ENCODE peak calls at places on chromosomes 12 and 14, in ten cellular contexts. D, A, K, P, C, R, E, U, W and H are unnamed samples.

GRCh38 chr14:104640681-104641080 is 36.1 kb upstream of the TMEM179 start:
- DNase-seq in P (no peak), U (no peak), A (no peak), E (no peak), K (no peak), R (no peak), C (no peak), W (no peak), D (no peak), H (peak)

GRCh38 chr12:118360785-118361404 is 11.8 kb downstream of the TAOK3 start:
- DNase-seq in A (no peak), U (no peak), C (peak), E (no peak), K (no peak), P (peak), R (peak), D (no peak), W (no peak), H (no peak)

GRCh38 chr12:116559080-116559329 is 176 bp upstream of the MAP1LC3B2 start:
- DNase-seq in D (no peak), C (no peak), E (no peak), P (no peak), W (no peak), A (no peak), K (peak), U (no peak), R (no peak), H (no peak)

GRCh38 chr12:62117041-62117440 is 143.2 kb upstream of the USP15 start:
- DNase-seq in K (no peak), W (no peak), E (no peak), P (no peak), U (no peak), C (no peak), A (no peak), R (no peak), D (no peak), H (no peak)

GRCh38 chr12:52645982-52646381 is 6.0 kb downstream of the KRT2 start:
- DNase-seq in E (no peak), D (no peak), A (no peak), C (no peak), U (no peak), K (no peak), W (no peak), P (no peak), R (no peak), H (no peak)

GRCh38 chr12:53102883-53103807 is at the start of gene SOAT2:
- DNase-seq in K (peak), C (no peak), R (no peak), U (no peak), A (no peak), D (no peak), E (no peak), W (no peak), P (no peak), H (no peak)

GRCh38 chr12:32558941-32559340 is 120.2 kb upstream of the DNM1L start:
- DNase-seq in A (no peak), U (no peak), W (no peak), D (no peak), P (no peak), K (no peak), E (no peak), C (peak), R (peak), H (no peak)

GRCh38 chr12:82097877-82098276 is 260.3 kb downstream of the CCDC59 start:
- DNase-seq in W (no peak), E (no peak), A (no peak), R (no peak), P (no peak), U (no peak), D (no peak), C (no peak), K (no peak), H (no peak)

GRCh38 chr14:49593016-49593415 is 5.7 kb upstream of the LRR1 start:
- DNase-seq in R (peak), A (no peak), C (no peak), E (no peak), K (no peak), D (no peak), P (peak), W (no peak), U (no peak), H (no peak)

GRCh38 chr12:2543801-2544200 is 251.0 kb upstream of the FKBP4 start:
- DNase-seq in D (no peak), U (no peak), R (no peak), C (no peak), A (no peak), E (no peak), P (no peak), K (no peak), W (no peak), H (no peak)

GRCh38 chr14:104877066-104877805 is 12.2 kb downstream of the CEP170B start:
- DNase-seq in U (no peak), R (no peak), K (no peak), P (no peak), C (no peak), E (peak), D (no peak), A (no peak), W (no peak), H (peak)

GRCh38 chr14:32104803-32105202 is 27.7 kb downstream of the ARHGAP5 start:
- DNase-seq in E (no peak), R (no peak), C (peak), W (no peak), A (no peak), U (no peak), K (no peak), D (no peak), P (no peak), H (no peak)

GRCh38 chr12:109707470-109707821 is 6.2 kb upstream of the FAM222A start:
- DNase-seq in E (no peak), P (no peak), C (no peak), A (no peak), K (no peak), D (no peak), U (no peak), R (no peak), W (no peak), H (no peak)

GRCh38 chr12:92942905-92943304 is 13.8 kb upstream of the EEA1 start:
- DNase-seq in C (peak), E (no peak), W (no peak), K (no peak), D (peak), U (no peak), A (no peak), R (peak), P (peak), H (no peak)

GRCh38 chr14:92759300-92759678 is 10.9 kb upstream of the LGMN start:
- DNase-seq in A (no peak), K (no peak), C (peak), U (no peak), D (no peak), R (peak), P (peak), W (no peak), E (no peak), H (no peak)

GRCh38 chr12:2510066-2510465 is 284.7 kb upstream of the FKBP4 start:
- DNase-seq in E (no peak), U (no peak), D (no peak), W (no peak), A (no peak), R (no peak), P (no peak), C (no peak), K (no peak), H (no peak)

GRCh38 chr14:65330416-65330815 is 82.1 kb upstream of the FUT8 start:
- DNase-seq in P (no peak), C (no peak), K (no peak), A (no peak), E (no peak), U (no peak), D (no peak), R (peak), W (no peak), H (no peak)

GRCh38 chr14:65329911-65330310 is 82.6 kb upstream of the FUT8 start:
- DNase-seq in D (no peak), C (no peak), K (peak), P (no peak), U (no peak), R (no peak), W (no peak), E (no peak), A (no peak), H (no peak)

GRCh38 chr14:65331652-65332051 is 80.9 kb upstream of the FUT8 start:
- DNase-seq in P (no peak), C (no peak), E (no peak), W (no peak), R (no peak), A (no peak), K (no peak), D (no peak), U (no peak), H (no peak)

GRCh38 chr14:65332141-65332871 is 80.2 kb upstream of the FUT8 start:
- DNase-seq in D (no peak), W (no peak), U (no peak), R (no peak), C (peak), A (no peak), E (no peak), P (no peak), K (no peak), H (no peak)

DNA sequence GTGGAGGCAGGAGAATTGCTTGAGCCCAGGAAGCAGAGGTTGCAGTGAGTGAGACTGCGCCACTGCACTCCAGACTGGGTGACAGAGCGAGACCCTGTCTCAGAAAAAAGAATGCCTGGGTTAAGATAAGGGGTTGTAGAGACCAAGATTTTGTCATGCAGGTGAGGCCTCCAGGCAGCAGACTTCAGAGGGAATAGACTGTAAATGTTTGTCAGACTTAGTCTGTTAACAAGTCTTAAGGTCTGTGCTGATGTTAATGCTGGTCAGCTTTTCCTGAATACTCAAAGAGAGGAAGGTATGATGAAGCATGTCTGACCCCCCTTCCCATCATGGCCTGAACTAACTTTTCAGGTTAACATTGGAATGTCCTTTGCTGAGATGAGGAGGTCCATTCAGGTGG is 83.0 kb upstream of the FUT8 start:
- DNase-seq in U (no peak), A (no peak), C (no peak), R (no peak), K (no peak), W (no peak), P (no peak), D (no peak), E (no peak), H (no peak)
- H3K4me3 ChIP-seq in U (no peak), A (no peak), C (no peak), R (no peak), K (no peak), W (no peak), P (no peak), D (no peak), E (no peak), H (no peak)

GRCh38 chr14:51701956-51702355 is 50.2 kb downstream of the FRMD6 start:
- DNase-seq in R (no peak), C (no peak), D (no peak), E (no peak), P (peak), K (no peak), U (no peak), A (no peak), W (no peak), H (no peak)

GRCh38 chr14:51704465-51705050 is 52.8 kb downstream of the FRMD6 start:
- DNase-seq in P (peak), A (no peak), U (no peak), C (no peak), E (no peak), K (no peak), D (no peak), W (no peak), R (no peak), H (no peak)

GRCh38 chr14:51697848-51698247 is 46.1 kb downstream of the FRMD6 start:
- DNase-seq in P (no peak), R (no peak), D (no peak), C (no peak), U (no peak), K (no peak), W (no peak), E (no peak), A (no peak), H (no peak)

GRCh38 chr14:51703787-51704186 is 52.1 kb downstream of the FRMD6 start:
- DNase-seq in E (no peak), A (no peak), W (no peak), R (no peak), C (no peak), P (no peak), K (no peak), D (no peak), U (no peak), H (no peak)
- H3K4me3 ChIP-seq in E (no peak), A (no peak), W (no peak), R (no peak), C (no peak), P (no peak), K (no peak), D (no peak), U (no peak), H (no peak)

DNA sequence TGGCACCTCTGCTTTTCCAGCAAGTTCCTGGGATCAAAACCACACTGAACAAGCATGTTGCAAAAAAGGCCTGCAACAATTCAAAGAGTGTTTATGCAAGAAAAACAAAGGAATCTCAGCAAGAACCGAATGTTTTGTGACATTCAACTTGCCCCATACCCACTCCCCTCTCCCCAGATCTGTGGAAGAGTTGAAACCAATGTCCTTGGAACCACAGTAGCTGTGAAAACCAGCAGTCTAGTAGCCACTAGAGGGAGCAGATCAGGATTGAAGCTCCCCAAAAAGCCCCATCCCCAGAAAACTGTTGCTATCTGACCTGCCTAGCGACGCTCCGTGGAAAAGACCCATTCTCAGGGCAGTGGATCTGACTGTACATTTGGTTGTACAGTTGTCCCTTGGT is 27.1 kb downstream of the PRKAB1 start:
- DNase-seq in E (no peak), C (peak), K (no peak), U (no peak), A (no peak), R (no peak), W (no peak), D (no peak), P (no peak), H (peak)
- H3K4me3 ChIP-seq in E (no peak), C (no peak), K (no peak), U (no peak), A (no peak), R (no peak), W (no peak), D (no peak), P (no peak), H (no peak)

DNA sequence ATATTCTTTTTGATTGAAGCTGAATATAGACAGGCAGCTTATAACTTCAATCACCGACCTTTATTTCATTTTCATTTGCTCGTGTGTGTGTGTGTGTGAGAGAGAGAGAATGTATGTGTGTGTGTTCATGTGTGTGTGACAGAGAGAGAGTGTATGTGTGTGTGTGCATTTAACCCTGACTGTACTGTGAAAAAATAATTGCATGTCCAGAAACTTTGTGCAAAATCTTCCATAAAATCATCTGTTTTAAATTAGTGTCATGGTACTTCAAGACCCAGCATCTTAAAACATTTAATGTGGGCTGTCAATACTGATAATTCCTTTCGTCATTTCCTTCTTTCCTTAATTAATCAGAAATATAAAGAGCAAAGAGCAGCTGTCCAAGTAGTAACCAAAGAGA is 1.6 kb downstream of the DCN start:
- DNase-seq in C (peak), A (no peak), U (no peak), K (no peak), W (no peak), R (peak), E (no peak), P (peak), D (no peak), H (no peak)
- H3K4me3 ChIP-seq in C (peak), A (peak), U (peak), K (peak), W (peak), R (peak), E (peak), P (peak), D (peak), H (no peak)

GRCh38 chr12:47707355-47707754 is 1.5 kb upstream of the RPAP3 start:
- DNase-seq in C (no peak), E (no peak), K (no peak), A (no peak), W (no peak), D (no peak), U (no peak), P (no peak), R (no peak), H (no peak)
- H3K4me3 ChIP-seq in C (peak), E (peak), K (peak), A (no peak), W (no peak), D (no peak), U (no peak), P (no peak), R (no peak), H (no peak)